ENCODE peak calls at places on chromosomes 11 and 22, in six cellular contexts. U is IMR-90, N is neuronal stem cell, E is mesenchymal stem cell, Z is H9, W is H1. R is an unnamed sample. For H3K79me1 and H3K4me1, the result is how much of the 10 kb centered on the place peaks cover.

GRCh38 chr11:122672892-122673291 is 17.4 kb downstream of the UBASH3B start:
- DNase-seq in Z (no peak), U (no peak), E (peak), W (no peak), N (no peak), R (peak)

GRCh38 chr11:2804189-2804588 is 81.4 kb downstream of the CDKN1C start:
- DNase-seq in W (peak), U (no peak), E (no peak), Z (peak), N (no peak), R (no peak)

GRCh38 chr22:26642465-26643367 is 14.7 kb upstream of the MIAT start:
- DNase-seq in U (no peak), N (no peak), E (no peak), W (peak), Z (peak), R (no peak)

GRCh38 chr22:29308148-29308790 is 1.8 kb downstream of the GAS2L1 start:
- DNase-seq in U (no peak), W (peak), E (no peak), Z (no peak), N (no peak), R (no peak)

GRCh38 chr11:102422817-102423725 is 29.5 kb downstream of the TMEM123 start:
- DNase-seq in N (no peak), U (no peak), E (no peak), W (no peak), Z (no peak), R (no peak)

GRCh38 chr22:50072714-50073538 is 12.3 kb downstream of the MLC1 start:
- DNase-seq in U (no peak), Z (no peak), N (no peak), W (no peak), E (no peak), R (no peak)

GRCh38 chr11:70650075-70650909 is 252.0 kb downstream of the CTTN start:
- DNase-seq in W (peak), N (peak), Z (peak), U (peak), E (peak), R (peak)

GRCh38 chr11:22244986-22245592 is 52.2 kb downstream of the ANO5 start:
- DNase-seq in E (peak), N (peak), Z (peak), U (peak), W (no peak), R (peak)

GRCh38 chr11:9461068-9461759 is 402 bp downstream of the ZNF143 start:
- DNase-seq in Z (no peak), U (peak), N (peak), W (peak), E (peak), R (peak)

GRCh38 chr11:12829131-12829530 is 154.9 kb downstream of the TEAD1 start:
- DNase-seq in E (no peak), W (no peak), Z (no peak), U (no peak), N (no peak), R (no peak)

GRCh38 chr22:42621505-42622002 is 6.9 kb upstream of the POLDIP3 start:
- DNase-seq in E (peak), U (peak), W (peak), Z (peak), N (peak), R (peak)

GRCh38 chr11:3340025-3340424 is 38.9 kb downstream of the ZNF195 start:
- DNase-seq in U (peak), W (no peak), N (no peak), E (peak), Z (no peak), R (peak)

GRCh38 chr11:90705661-90706060 is 482.8 kb upstream of the CHORDC1 start:
- DNase-seq in E (no peak), U (no peak), W (no peak), N (no peak), Z (no peak), R (peak)

GRCh38 chr11:47330002-47330911 is 22.2 kb downstream of the MYBPC3 start:
- DNase-seq in W (no peak), U (peak), E (no peak), N (no peak), Z (peak), R (no peak)

GRCh38 chr22:23533328-23533762 is 46.7 kb downstream of the IGLL1 start:
- DNase-seq in W (peak), U (peak), E (peak), Z (peak), N (peak), R (no peak)

GRCh38 chr22:38924197-38924952 is 33.0 kb upstream of the APOBEC3A start:
- DNase-seq in W (no peak), N (no peak), E (peak), U (peak), Z (no peak), R (peak)

GRCh38 chr11:8338138-8338537 is 74.5 kb upstream of the LMO1 start:
- DNase-seq in Z (peak), N (no peak), U (peak), E (peak), W (peak), R (no peak)

GRCh38 chr11:21511835-21512440 is 680.9 kb upstream of the ANO5 start:
- DNase-seq in Z (peak), E (peak), U (no peak), W (peak), N (peak), R (peak)

GRCh38 chr11:134976540-134976939 is 564.5 kb upstream of the B3GAT1 start:
- DNase-seq in U (no peak), W (peak), Z (no peak), E (no peak), N (no peak), R (no peak)

GRCh38 chr11:35077709-35078695 is 61.0 kb upstream of the CD44 start:
- DNase-seq in U (peak), Z (no peak), E (peak), W (no peak), N (no peak), R (peak)

GRCh38 chr22:32206774-32207758 is 2.2 kb upstream of the RFPL2 start:
- DNase-seq in N (no peak), U (no peak), Z (peak), W (peak), E (peak), R (peak)

GRCh38 chr11:7300281-7300680 is 48.6 kb downstream of the SYT9 start:
- DNase-seq in Z (no peak), U (no peak), N (no peak), W (no peak), E (no peak), R (no peak)

GRCh38 chr11:67600324-67601029 is 6.3 kb upstream of the NDUFV1 start:
- DNase-seq in W (no peak), E (no peak), Z (no peak), U (no peak), N (no peak), R (no peak)

GRCh38 chr22:37577957-37578356 is 1.9 kb downstream of the LGALS2 start:
- DNase-seq in U (no peak), N (no peak), W (no peak), Z (no peak), E (no peak), R (no peak)

GRCh38 chr22:23163665-23164064 is 16.6 kb upstream of the BCR start:
- DNase-seq in Z (no peak), E (no peak), W (no peak), U (no peak), N (no peak), R (no peak)

GRCh38 chr11:114340311-114341131 is 44.3 kb downstream of the NNMT start:
- DNase-seq in N (peak), U (peak), E (peak), W (peak), Z (peak), R (peak)

GRCh38 chr11:114291381-114291780 is 4.8 kb upstream of the NNMT start:
- DNase-seq in W (no peak), Z (no peak), E (peak), N (no peak), U (peak), R (peak)

GRCh38 chr11:65899356-65900124 is 648 bp downstream of the FOSL1 start:
- DNase-seq in E (peak), Z (peak), W (peak), U (peak), N (no peak), R (peak)

GRCh38 chr11:110565344-110565684 is 135.6 kb downstream of the FDX1 start:
- DNase-seq in U (peak), E (peak), N (no peak), Z (peak), W (peak), R (peak)

GRCh38 chr11:118530180-118530682 is 761 bp upstream of the TMEM25 start:
- DNase-seq in E (peak), N (no peak), U (peak), W (peak), Z (no peak), R (no peak)

GRCh38 chr11:113193894-113194293 is 120.5 kb upstream of the TTC12 start:
- DNase-seq in N (no peak), W (no peak), Z (no peak), U (no peak), E (no peak), R (no peak)

GRCh38 chr22:36291831-36292740 is 39.2 kb downstream of the APOL1 start:
- DNase-seq in E (no peak), N (no peak), Z (no peak), W (no peak), U (no peak), R (no peak)

DNA sequence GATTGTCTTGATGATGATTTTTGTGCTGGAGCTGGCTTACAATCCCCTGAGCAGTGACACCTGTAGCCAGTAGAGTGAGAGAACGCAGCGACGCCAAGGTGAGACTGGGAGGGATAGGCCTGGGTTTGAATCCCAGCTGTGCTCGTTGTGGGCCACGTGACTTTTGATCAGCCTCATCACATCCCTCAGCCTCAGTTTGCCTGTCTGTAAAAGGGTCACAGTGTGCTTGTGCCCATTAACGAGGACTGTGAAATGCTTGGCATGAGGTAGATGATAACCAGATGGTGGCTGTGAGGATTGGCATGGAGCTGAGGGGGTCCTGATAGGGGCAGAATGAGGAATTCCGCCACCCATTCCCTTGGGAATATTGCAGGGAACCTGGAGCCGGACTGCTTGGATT is 9.6 kb downstream of the KIAA1671 start:
- DNase-seq in E (no peak), N (no peak), Z (no peak), U (no peak), W (no peak), R (no peak)
- H4K91ac ChIP-seq in E (no peak), N (no peak), Z (no peak), U (no peak), W (no peak), R (no peak)

GRCh38 chr11:72744474-72744873 is 7.7 kb downstream of the ARAP1 start:
- DNase-seq in W (no peak), N (no peak), U (no peak), Z (no peak), E (no peak), R (no peak)

GRCh38 chr11:72743321-72744221 is 8.6 kb downstream of the ARAP1 start:
- DNase-seq in U (no peak), N (no peak), E (no peak), Z (no peak), W (no peak), R (no peak)

GRCh38 chr11:72746821-72747220 is 5.4 kb downstream of the ARAP1 start:
- DNase-seq in U (no peak), E (no peak), W (peak), Z (no peak), N (no peak), R (no peak)

GRCh38 chr11:72745925-72746550 is 6.2 kb downstream of the ARAP1 start:
- DNase-seq in E (no peak), W (no peak), N (no peak), U (no peak), Z (no peak), R (no peak)

GRCh38 chr11:72745511-72745910 is 6.7 kb downstream of the ARAP1 start:
- DNase-seq in E (no peak), W (no peak), N (no peak), U (no peak), Z (no peak), R (no peak)
- H3K79me1 ChIP-seq in E (under half), W (under half), N (under half), U (half or more), Z (under half), R (under half)

GRCh38 chr11:61763930-61764605 is 11.6 kb downstream of the MYRF start:
- DNase-seq in W (peak), N (no peak), U (no peak), Z (no peak), E (no peak), R (no peak)

GRCh38 chr11:61768376-61769076 is 16.1 kb downstream of the MYRF start:
- DNase-seq in E (no peak), Z (no peak), N (no peak), W (no peak), U (no peak), R (no peak)

GRCh38 chr11:61765550-61766253 is 13.3 kb downstream of the MYRF start:
- DNase-seq in Z (no peak), N (no peak), E (no peak), U (no peak), W (no peak), R (no peak)

GRCh38 chr11:61764606-61765260 is 12.3 kb downstream of the MYRF start:
- DNase-seq in E (no peak), Z (no peak), W (peak), N (no peak), U (no peak), R (no peak)

DNA sequence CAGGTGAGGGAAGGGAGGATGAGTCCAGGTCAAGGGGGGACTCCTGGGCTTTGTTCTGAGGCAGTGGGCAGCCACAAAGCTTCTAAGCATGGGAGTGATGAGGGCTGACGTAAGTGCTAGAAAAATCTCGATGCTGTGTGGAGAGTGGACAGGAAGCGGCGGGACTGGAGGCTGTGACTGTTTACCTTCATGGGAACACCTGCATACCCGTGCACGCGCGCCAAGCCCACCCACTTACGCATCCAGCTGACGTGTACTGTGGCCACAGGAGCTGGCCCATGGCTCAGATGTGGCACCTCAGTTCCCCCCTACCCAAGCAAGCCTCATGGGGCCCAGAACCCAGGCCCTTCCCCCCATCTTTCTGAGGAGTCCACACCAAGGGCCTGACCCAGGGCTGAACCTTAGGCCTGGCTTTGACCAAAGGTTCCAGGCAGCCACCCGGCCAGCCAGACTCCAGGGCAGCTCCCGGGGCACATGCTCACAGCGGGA is 14.0 kb downstream of the MYRF start:
- DNase-seq in W (no peak), Z (no peak), U (peak), E (peak), N (no peak), R (no peak)
- H3K4me1 ChIP-seq in W (under half), Z (under half), U (under half), E (half or more), N (under half), R (under half)

GRCh38 chr11:126328001-126328390 is 24.1 kb downstream of the DCPS start:
- DNase-seq in Z (no peak), E (no peak), N (no peak), W (no peak), U (no peak), R (no peak)
- H4K91ac ChIP-seq in Z (no peak), E (peak), N (no peak), W (no peak), U (no peak), R (no peak)

GRCh38 chr11:208177-208916 is 839 bp downstream of the RIC8A start:
- DNase-seq in N (peak), E (peak), Z (peak), U (peak), W (peak), R (peak)
- H3K79me1 ChIP-seq in N (under half), E (under half), Z (under half), U (half or more), W (under half), R (under half)

GRCh38 chr11:96254087-96254486 is 88.9 kb downstream of the MAML2 start:
- DNase-seq in N (no peak), U (peak), Z (no peak), W (no peak), E (peak), R (no peak)
- H3K4me1 ChIP-seq in N (under half), U (under half), Z (under half), W (under half), E (under half), R (under half)